ENCODE peak calls at places on chromosomes 1 and 21, in six cellular contexts. I is trophoblast cell, E is GM23338, H is neuronal stem cell, F is left lung, U is heart left ventricle. C is an unnamed sample.

GRCh38 chr1:203127672-203128611 is at the start of gene ADORA1:
- DNase-seq in I (peak; percentile 30), E (peak; percentile 94), H (peak; percentile 57), F (peak; percentile 86), U (peak; percentile 79), C (no peak)

GRCh38 chr1:9798236-9799130 is 25.3 kb downstream of the CLSTN1 start:
- DNase-seq in I (peak; percentile 37), E (no peak), H (no peak), F (no peak), U (no peak), C (no peak)

GRCh38 chr1:172180886-172181285 is 239.6 kb upstream of the C1orf105 start:
- DNase-seq in I (no peak), E (peak; percentile 17), H (no peak), F (peak; percentile 36), U (peak; percentile 68), C (peak; percentile 75)

GRCh38 chr1:951364-951763 is 7.7 kb downstream of the NOC2L start:
- DNase-seq in I (no peak), E (peak; percentile 75), H (no peak), F (no peak), U (no peak), C (no peak)

GRCh38 chr1:11169202-11169601 is 20.0 kb upstream of the ANGPTL7 start:
- DNase-seq in I (no peak), E (no peak), H (no peak), F (no peak), U (no peak), C (no peak)

GRCh38 chr1:39685071-39685470 is 6.2 kb downstream of the HPCAL4 start:
- DNase-seq in I (no peak), E (no peak), H (no peak), F (no peak), U (no peak), C (no peak)

GRCh38 chr21:39321424-39321823 is 8.0 kb upstream of the BRWD1 start:
- DNase-seq in I (peak; percentile 91), E (no peak), H (no peak), F (no peak), U (no peak), C (no peak)

GRCh38 chr1:156923565-156924477 is 3.4 kb downstream of the LRRC71 start:
- DNase-seq in I (no peak), E (peak; percentile 57), H (no peak), F (no peak), U (no peak), C (no peak)

GRCh38 chr1:32361674-32362473 is 411 bp downstream of the FAM229A start:
- DNase-seq in I (no peak), E (peak; percentile 72), H (no peak), F (peak; percentile 87), U (peak; percentile 79), C (peak; percentile 41)

GRCh38 chr21:20971296-20971921 is 26.8 kb upstream of the NCAM2 start:
- DNase-seq in I (peak; percentile 22), E (peak; percentile 84), H (peak; percentile 23), F (no peak), U (no peak), C (peak; percentile 23)

GRCh38 chr1:232893481-232894313 is 56.7 kb upstream of the NTPCR start:
- DNase-seq in I (no peak), E (no peak), H (no peak), F (no peak), U (no peak), C (no peak)

GRCh38 chr1:57017201-57017600 is 51.4 kb upstream of the C8B start:
- DNase-seq in I (no peak), E (peak; percentile 9), H (peak; percentile 37), F (no peak), U (no peak), C (no peak)

GRCh38 chr21:28016571-28016970 is 976.1 kb downstream of the LTN1 start:
- DNase-seq in I (no peak), E (no peak), H (peak; percentile 2), F (no peak), U (no peak), C (no peak)

GRCh38 chr1:178055093-178055492 is 38.8 kb upstream of the RASAL2 start:
- DNase-seq in I (no peak), E (peak; percentile 74), H (no peak), F (peak; percentile 72), U (peak; percentile 69), C (no peak)

GRCh38 chr1:60746278-60746761 is 336.0 kb upstream of the NFIA start:
- DNase-seq in I (no peak), E (no peak), H (no peak), F (no peak), U (no peak), C (no peak)

GRCh38 chr21:23887709-23888303 is 1719.5 kb downstream of the MRPL39 start:
- DNase-seq in I (no peak), E (no peak), H (no peak), F (no peak), U (no peak), C (no peak)

GRCh38 chr1:214833357-214833756 is 230.4 kb downstream of the CENPF start:
- DNase-seq in I (no peak), E (no peak), H (no peak), F (no peak), U (no peak), C (no peak)

GRCh38 chr1:101308935-101309333 is 72.1 kb downstream of the S1PR1 start:
- DNase-seq in I (peak; percentile 75), E (peak; percentile 56), H (no peak), F (no peak), U (no peak), C (no peak)

GRCh38 chr1:156845055-156845952 is 13.6 kb downstream of the INSRR start:
- DNase-seq in I (no peak), E (peak; percentile 62), H (no peak), F (no peak), U (no peak), C (no peak)

GRCh38 chr21:39084979-39085729 is 98.1 kb downstream of the PSMG1 start:
- DNase-seq in I (no peak), E (no peak), H (no peak), F (no peak), U (no peak), C (no peak)

GRCh38 chr1:53376742-53377437 is 49.0 kb upstream of the LRP8 start:
- DNase-seq in I (no peak), E (peak; percentile 52), H (no peak), F (no peak), U (no peak), C (no peak)

GRCh38 chr1:172969611-172970010 is 81.1 kb downstream of the TNFSF18 start:
- DNase-seq in I (peak; percentile 64), E (peak; percentile 8), H (no peak), F (no peak), U (no peak), C (no peak)

GRCh38 chr1:17558954-17559617 is 19.6 kb downstream of the ARHGEF10L start:
- DNase-seq in I (no peak), E (no peak), H (no peak), F (no peak), U (no peak), C (no peak)
- H3K27ac ChIP-seq in I (no peak overlapping the region), E (peak overlapping the region; percentile 55), H (no peak overlapping the region), F (no peak overlapping the region), U (no peak overlapping the region), C (no peak overlapping the region)

DNA sequence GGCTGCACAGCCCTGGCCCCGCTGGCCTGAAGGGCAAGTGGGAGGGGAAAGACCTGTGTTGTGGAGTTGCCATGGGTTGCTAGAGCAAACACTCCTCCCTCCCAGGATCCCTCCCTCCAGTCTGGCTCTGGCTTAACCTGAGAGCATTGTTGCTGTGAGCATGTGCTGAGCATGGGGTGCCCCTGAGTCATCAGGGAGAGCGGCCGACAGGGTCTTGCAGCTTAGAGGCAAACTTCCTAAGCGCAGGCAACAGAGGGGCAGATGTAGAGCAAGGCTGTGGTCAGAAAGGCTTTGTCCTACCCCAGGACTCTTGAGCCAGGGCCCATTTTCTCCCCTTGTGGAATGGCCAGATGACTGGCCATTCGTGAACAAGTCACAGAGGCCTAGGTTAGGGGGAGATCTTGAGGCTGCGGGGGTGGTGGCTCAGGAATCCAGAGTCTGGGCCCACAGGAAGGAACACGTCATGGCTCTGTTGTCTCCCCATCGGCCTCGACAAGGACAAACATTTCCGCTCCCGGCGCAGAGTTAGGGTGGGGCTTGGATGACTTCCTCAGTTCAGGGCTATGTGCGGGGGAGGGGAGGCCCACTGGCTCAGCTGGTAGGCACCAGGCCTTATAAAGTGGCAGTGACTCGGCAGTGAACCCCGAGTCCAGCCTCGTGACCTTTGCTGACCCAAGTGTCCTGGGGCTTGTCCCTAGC is 362 bp upstream of the DYNLT4 start:
- DNase-seq in I (peak; percentile 99), E (peak; percentile 90), H (peak; percentile 90), F (peak; percentile 98), U (peak; percentile 97), C (peak; percentile 100)
- H3K27ac ChIP-seq in I (peak overlapping the region; percentile 98), E (peak overlapping the region; percentile 93), H (peak overlapping the region; percentile 93), F (peak overlapping the region; percentile 99), U (peak overlapping the region; percentile 99), C (peak overlapping the region; percentile 100)

GRCh38 chr1:231611111-231611510 is 15.5 kb upstream of the DISC1 start:
- DNase-seq in I (no peak), E (no peak), H (no peak), F (no peak), U (no peak), C (no peak)

GRCh38 chr1:231611851-231612250 is 14.7 kb upstream of the DISC1 start:
- DNase-seq in I (no peak), E (no peak), H (no peak), F (no peak), U (no peak), C (no peak)

GRCh38 chr1:231616667-231617066 is 9.9 kb upstream of the DISC1 start:
- DNase-seq in I (peak; percentile 42), E (no peak), H (no peak), F (no peak), U (no peak), C (no peak)

GRCh38 chr1:231612393-231613089 is 14.0 kb upstream of the DISC1 start:
- DNase-seq in I (no peak), E (no peak), H (no peak), F (peak; percentile 76), U (no peak), C (no peak)

DNA sequence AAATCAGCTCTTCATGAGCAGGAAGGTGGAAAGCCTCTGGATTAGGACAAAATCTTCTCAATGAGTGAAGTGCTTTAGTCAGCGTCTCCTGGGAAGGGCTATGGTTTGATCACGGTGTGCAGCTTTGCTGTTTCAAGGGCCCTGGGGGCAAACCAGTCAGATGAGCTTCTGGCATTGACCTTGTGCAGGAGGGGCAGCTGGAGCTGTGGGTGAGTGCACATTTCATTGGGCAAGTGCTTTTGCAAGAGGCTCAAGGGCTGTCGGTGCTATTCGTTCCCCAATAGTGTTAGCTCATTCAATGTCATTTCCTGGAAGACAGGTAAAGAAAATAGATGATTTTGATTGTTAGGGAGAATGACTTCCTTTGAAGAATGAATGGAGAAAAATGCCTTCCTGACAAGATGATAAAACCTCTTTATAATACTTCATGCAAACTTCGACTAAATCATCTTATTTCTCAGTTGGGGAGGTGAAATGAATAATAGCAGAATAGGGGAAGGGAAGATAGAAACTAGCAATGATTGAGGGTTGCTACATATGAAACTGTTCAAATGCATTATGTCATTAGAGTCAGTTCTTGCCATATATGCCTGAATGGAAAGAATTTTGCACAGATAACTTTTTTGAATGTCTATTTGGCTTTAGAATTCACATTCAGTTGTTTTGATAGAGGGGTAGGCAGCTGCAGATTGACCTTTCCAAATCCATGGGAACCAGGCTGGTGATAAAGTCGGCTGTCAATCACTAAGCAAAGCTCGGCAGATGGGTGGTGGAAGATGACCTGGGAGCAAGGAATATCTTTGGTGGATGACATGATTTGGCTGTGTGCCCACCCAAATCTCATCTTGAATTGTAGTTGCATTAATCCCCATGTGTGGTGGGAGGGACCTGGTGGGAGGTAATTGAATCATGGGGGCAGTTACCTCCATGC is 12.9 kb upstream of the DISC1 start:
- DNase-seq in I (no peak), E (no peak), H (no peak), F (no peak), U (no peak), C (no peak)
- H3K27ac ChIP-seq in I (no peak overlapping the region), E (no peak overlapping the region), H (no peak overlapping the region), F (peak overlapping the region; percentile 84), U (no peak overlapping the region), C (no peak overlapping the region)

GRCh38 chr1:240612811-240613210 is 856 bp upstream of the GREM2 start:
- DNase-seq in I (no peak), E (peak; percentile 12), H (no peak), F (no peak), U (no peak), C (no peak)
- H3K27ac ChIP-seq in I (no peak overlapping the region), E (no peak overlapping the region), H (no peak overlapping the region), F (no peak overlapping the region), U (no peak overlapping the region), C (no peak overlapping the region)

C was measured in endothelial cell of umbilical vein.